ENCODE peak calls at places on chromosome 18, in nine cellular contexts. F is stomach, T is GM12878, Q is HepG2, G is ovary, V is sigmoid colon, Y is tibial nerve, D is A549, A is upper lobe of left lung. W is an unnamed sample.

GRCh38 chr18:25734336-25734735 is 356.1 kb downstream of the SS18 start:
- DNase-seq in V (no peak), F (no peak), T (no peak), A (no peak), Y (no peak), D (no peak), Q (no peak), G (no peak), W (no peak)

GRCh38 chr18:3799515-3799914 is 349.5 kb downstream of the TGIF1 start:
- DNase-seq in G (no peak), T (no peak), A (no peak), Q (no peak), F (no peak), D (no peak), V (no peak), Y (no peak), W (no peak)

GRCh38 chr18:48560491-48560890 is 21.7 kb downstream of the CTIF start:
- DNase-seq in F (no peak), Q (no peak), Y (no peak), D (no peak), A (no peak), T (no peak), G (no peak), V (no peak), W (no peak)

GRCh38 chr18:48412339-48412929 is 3.3 kb upstream of the ZBTB7C start:
- DNase-seq in T (no peak), D (peak; percentile 53), A (no peak), Q (peak; percentile 56), V (no peak), G (no peak), Y (no peak), F (no peak), W (no peak)

GRCh38 chr18:12921178-12921577 is 26.6 kb upstream of the SEH1L start:
- DNase-seq in Y (no peak), D (no peak), V (no peak), T (peak; percentile 36), G (no peak), Q (peak; percentile 10), A (no peak), F (no peak), W (no peak)

GRCh38 chr18:51153659-51154371 is 43.7 kb downstream of the MEX3C start:
- DNase-seq in T (peak; percentile 62), Q (no peak), A (no peak), Y (no peak), D (no peak), F (no peak), G (no peak), V (no peak), W (peak; percentile 75)

GRCh38 chr18:9839211-9839610 is 46.6 kb upstream of the TXNDC2 start:
- DNase-seq in A (no peak), T (no peak), V (no peak), D (no peak), Y (no peak), Q (no peak), F (no peak), G (no peak), W (peak; percentile 91)

GRCh38 chr18:41814651-41815050 is 140.4 kb upstream of the PIK3C3 start:
- DNase-seq in D (no peak), Y (no peak), A (no peak), V (no peak), T (no peak), G (no peak), F (no peak), Q (no peak), W (no peak)

GRCh38 chr18:41524674-41525470 is 430.2 kb upstream of the PIK3C3 start:
- DNase-seq in V (no peak), T (no peak), D (no peak), G (no peak), A (no peak), Y (no peak), Q (no peak), F (no peak), W (no peak)

GRCh38 chr18:61893304-61893970 is 630 bp upstream of the RNF152 start:
- DNase-seq in A (peak; percentile 25), D (peak; percentile 13), F (peak; percentile 52), Y (no peak), G (peak; percentile 69), Q (no peak), T (no peak), V (peak; percentile 71), W (peak; percentile 91)

DNA sequence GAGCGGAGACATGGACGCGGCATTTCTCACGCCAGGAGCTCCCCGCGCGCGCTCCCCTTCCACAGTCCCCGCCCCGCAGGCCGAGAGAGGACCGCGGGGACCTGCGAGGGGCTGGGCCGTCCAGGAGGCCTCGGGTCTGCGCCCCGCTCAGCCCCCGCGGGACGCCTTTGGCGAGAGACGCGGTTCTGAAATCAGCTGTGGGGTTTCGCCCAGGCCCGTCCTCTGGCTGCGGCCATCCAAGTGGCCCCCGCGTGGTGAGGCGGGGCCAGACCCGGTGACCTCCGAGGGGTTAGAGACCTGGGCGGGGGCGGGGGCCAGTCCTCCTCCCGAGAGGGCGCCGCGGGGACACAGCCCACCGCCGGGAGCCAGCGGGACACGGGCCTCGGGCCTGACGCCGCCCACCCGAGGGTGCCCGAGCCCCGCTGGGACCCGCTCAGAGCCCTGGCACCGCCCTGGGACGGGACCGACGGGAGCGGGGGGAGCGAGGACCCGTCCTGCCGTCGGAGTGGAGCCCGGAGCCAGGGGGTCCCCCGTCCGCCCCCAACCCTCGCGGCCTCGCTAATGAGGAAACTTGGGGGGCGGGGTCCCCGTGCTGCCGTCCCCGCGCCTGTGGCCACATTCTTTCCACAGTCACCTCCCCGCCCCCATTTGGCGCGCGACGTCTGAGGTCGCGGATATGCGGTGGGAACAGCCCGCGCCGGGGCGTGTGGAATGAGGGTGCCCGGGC is 6.1 kb upstream of the SALL3 start:
- DNase-seq in G (no peak), A (no peak), V (no peak), F (no peak), D (no peak), Q (no peak), T (no peak), Y (no peak), W (no peak)
- H3K27ac ChIP-seq in G (no peak overlapping the region), A (no peak overlapping the region), V (no peak overlapping the region), F (no peak overlapping the region), D (no peak overlapping the region), Q (no peak overlapping the region), T (no peak overlapping the region), Y (no peak overlapping the region), W (no peak overlapping the region)

DNA sequence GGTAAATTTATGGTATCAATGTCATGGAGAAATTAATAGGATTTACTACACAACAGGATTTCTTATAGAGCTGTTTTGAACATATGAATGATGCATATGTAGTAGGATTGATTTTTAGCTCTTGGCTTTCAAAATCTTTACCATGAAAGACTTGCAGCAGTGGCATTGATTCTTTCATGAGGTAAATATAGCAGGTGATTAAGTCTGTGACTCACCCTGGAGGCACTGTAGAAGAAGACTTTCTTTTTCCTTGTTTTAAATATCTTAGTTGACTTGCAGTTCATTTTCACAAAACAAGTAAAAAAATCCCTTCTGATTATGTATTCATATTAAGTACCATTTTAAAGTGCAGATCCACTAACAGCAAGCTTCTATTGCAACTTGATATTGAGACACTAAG is 463.0 kb downstream of the FBXO15 start:
- DNase-seq in A (no peak), T (no peak), D (no peak), Q (no peak), V (no peak), Y (no peak), G (no peak), F (no peak), W (no peak)
- TF ChIP-seq EP300 in A (no peak), T (no peak), D (no peak), Q (no peak), V (no peak), Y (no peak), G (no peak), F (no peak), W (no peak)

DNA sequence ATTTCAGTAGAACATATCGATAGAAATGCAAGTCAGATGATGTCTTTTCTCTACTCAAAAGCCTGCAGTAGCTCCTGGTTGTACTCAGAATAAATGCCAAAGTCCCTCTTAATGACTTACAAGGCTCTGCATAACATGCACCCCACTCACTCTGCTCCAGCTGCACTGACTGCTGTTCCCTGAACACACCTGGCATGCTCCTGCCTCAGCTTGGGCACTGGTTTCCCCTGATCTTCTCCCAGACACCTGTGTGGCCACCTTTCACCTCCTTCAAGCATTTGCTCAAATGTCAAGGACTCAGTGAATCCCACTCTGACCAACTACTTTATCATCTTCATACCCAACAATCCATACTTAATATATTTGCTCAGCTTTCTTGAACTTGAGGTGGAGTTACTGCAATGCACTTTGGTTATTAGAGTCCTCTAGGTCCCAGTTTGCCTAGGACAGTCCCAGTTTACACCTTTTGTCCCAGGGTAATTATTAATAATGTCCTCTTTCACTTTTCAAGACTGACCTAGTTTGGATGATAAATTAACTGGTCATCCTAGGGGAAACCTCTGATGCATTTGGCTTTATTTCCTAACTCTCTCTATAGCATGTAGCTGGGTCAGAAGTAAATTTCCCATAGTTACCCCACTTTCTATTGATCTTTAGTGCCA is 44.2 kb downstream of the ACAA2 start:
- DNase-seq in A (no peak), Y (no peak), D (no peak), T (no peak), V (no peak), F (no peak), G (no peak), Q (no peak), W (no peak)
- H3K9me3 ChIP-seq in A (no peaks in the 10 kb centered on the region), Y (no peaks in the 10 kb centered on the region), D (no peaks in the 10 kb centered on the region), T (no peaks in the 10 kb centered on the region), V (no peaks in the 10 kb centered on the region), F (no peaks in the 10 kb centered on the region), G (no peaks in the 10 kb centered on the region), Q (no peaks in the 10 kb centered on the region), W (no peaks in the 10 kb centered on the region)

DNA sequence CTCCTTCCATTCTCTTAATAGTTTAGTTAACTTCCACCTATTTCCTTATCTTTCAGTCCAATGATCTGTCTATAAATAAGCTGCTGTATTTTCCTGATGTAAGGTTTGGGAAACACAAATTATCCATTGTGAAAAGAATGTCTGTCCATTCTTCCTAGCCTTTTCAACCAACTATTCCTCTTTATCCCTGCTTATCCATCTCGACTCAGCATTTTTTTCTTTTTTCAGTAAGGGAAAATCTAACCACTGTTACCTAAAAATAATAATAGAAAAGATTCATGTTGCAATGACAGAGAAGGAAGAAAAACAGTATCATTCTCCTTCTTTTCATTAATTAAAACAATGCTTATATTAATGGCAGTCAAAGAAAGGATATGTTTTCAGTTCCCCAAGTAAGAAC is 57.4 kb downstream of the RTTN start:
- DNase-seq in T (no peak), F (no peak), A (no peak), Y (no peak), D (no peak), V (no peak), Q (no peak), G (no peak), W (no peak)
- H3K27ac ChIP-seq in T (no peak overlapping the region), F (no peak overlapping the region), A (no peak overlapping the region), Y (no peak overlapping the region), D (peak overlapping the region; percentile 31), V (peak overlapping the region; percentile 66), Q (no peak overlapping the region), G (no peak overlapping the region), W (no peak overlapping the region)

GRCh38 chr18:54616220-54616848 is 25.3 kb downstream of the DYNAP start:
- DNase-seq in A (no peak), D (no peak), Y (no peak), T (no peak), V (no peak), Q (no peak), G (no peak), F (no peak), W (no peak)
- TF ChIP-seq EP300 in A (no peak), D (no peak), Y (no peak), T (no peak), V (no peak), Q (no peak), G (no peak), F (no peak), W (no peak)

W was measured in esophagus muscularis mucosa.